ENCODE peak calls at places on chromosomes 12 and 14, in four cellular contexts. One of them, this sample, is unnamed.

GRCh38 chr14:41650802-41651201 is 44.1 kb downstream of the LRFN5 start:
- DNase-seq in prostate gland: no peak
- DNase-seq in gastrocnemius medialis: no peak
- DNase-seq in heart left ventricle: no peak
- DNase-seq in this sample: no peak

GRCh38 chr14:98890556-98891340 is 381.2 kb downstream of the BCL11B start:
- DNase-seq in prostate gland: peak
- DNase-seq in gastrocnemius medialis: no peak
- DNase-seq in heart left ventricle: no peak
- DNase-seq in this sample: no peak

GRCh38 chr14:29741909-29742401 is 185.7 kb downstream of the PRKD1 start:
- DNase-seq in prostate gland: no peak
- DNase-seq in gastrocnemius medialis: peak
- DNase-seq in heart left ventricle: peak
- DNase-seq in this sample: peak

GRCh38 chr12:97148941-97149559 is 242.0 kb downstream of the NEDD1 start:
- DNase-seq in prostate gland: peak
- DNase-seq in gastrocnemius medialis: no peak
- DNase-seq in heart left ventricle: peak
- DNase-seq in this sample: peak

GRCh38 chr14:34199585-34199984 is 248.7 kb upstream of the EGLN3 start:
- DNase-seq in prostate gland: no peak
- DNase-seq in gastrocnemius medialis: no peak
- DNase-seq in heart left ventricle: no peak
- DNase-seq in this sample: no peak

GRCh38 chr14:69376439-69376838 is 21.7 kb downstream of the ERH start:
- DNase-seq in prostate gland: no peak
- DNase-seq in gastrocnemius medialis: no peak
- DNase-seq in heart left ventricle: no peak
- DNase-seq in this sample: no peak

GRCh38 chr14:60585676-60586075 is 63.6 kb downstream of the SIX1 start:
- DNase-seq in prostate gland: no peak
- DNase-seq in gastrocnemius medialis: no peak
- DNase-seq in heart left ventricle: no peak
- DNase-seq in this sample: no peak

GRCh38 chr12:19648173-19648572 is 208.9 kb downstream of the AEBP2 start:
- DNase-seq in prostate gland: no peak
- DNase-seq in gastrocnemius medialis: no peak
- DNase-seq in heart left ventricle: no peak
- DNase-seq in this sample: no peak

GRCh38 chr12:1319215-1319614 is 275.2 kb downstream of the FBXL14 start:
- DNase-seq in prostate gland: no peak
- DNase-seq in gastrocnemius medialis: no peak
- DNase-seq in heart left ventricle: no peak
- DNase-seq in this sample: no peak

GRCh38 chr14:95527392-95528002 is 7.4 kb upstream of the GLRX5 start:
- DNase-seq in prostate gland: no peak
- DNase-seq in gastrocnemius medialis: peak
- DNase-seq in heart left ventricle: no peak
- DNase-seq in this sample: no peak

GRCh38 chr12:68291396-68292036 is 38.1 kb upstream of the IL22 start:
- DNase-seq in prostate gland: no peak
- DNase-seq in gastrocnemius medialis: no peak
- DNase-seq in heart left ventricle: no peak
- DNase-seq in this sample: no peak

GRCh38 chr12:43098766-43099550 is 453.0 kb downstream of the ADAMTS20 start:
- DNase-seq in prostate gland: no peak
- DNase-seq in gastrocnemius medialis: no peak
- DNase-seq in heart left ventricle: no peak
- DNase-seq in this sample: no peak

GRCh38 chr12:23753627-23754358 is 195.7 kb downstream of the SOX5 start:
- DNase-seq in prostate gland: no peak
- DNase-seq in gastrocnemius medialis: no peak
- DNase-seq in heart left ventricle: no peak
- DNase-seq in this sample: no peak

GRCh38 chr14:39229601-39230110 is 4.1 kb upstream of the MIA2 start:
- DNase-seq in prostate gland: no peak
- DNase-seq in gastrocnemius medialis: no peak
- DNase-seq in heart left ventricle: no peak
- DNase-seq in this sample: no peak

GRCh38 chr14:64581363-64581762 is 31.6 kb downstream of the PPP1R36 start:
- DNase-seq in prostate gland: no peak
- DNase-seq in gastrocnemius medialis: no peak
- DNase-seq in heart left ventricle: no peak
- DNase-seq in this sample: no peak

GRCh38 chr12:19443585-19443984 is 4.3 kb downstream of the AEBP2 start:
- DNase-seq in prostate gland: no peak
- DNase-seq in gastrocnemius medialis: no peak
- DNase-seq in heart left ventricle: no peak
- DNase-seq in this sample: no peak

GRCh38 chr14:75578786-75579781 is 664 bp downstream of the FLVCR2 start:
- DNase-seq in prostate gland: peak
- DNase-seq in gastrocnemius medialis: peak
- DNase-seq in heart left ventricle: no peak
- DNase-seq in this sample: peak

GRCh38 chr14:63268746-63269145 is 50.0 kb downstream of the GPHB5 start:
- DNase-seq in prostate gland: no peak
- DNase-seq in gastrocnemius medialis: no peak
- DNase-seq in heart left ventricle: no peak
- DNase-seq in this sample: no peak

GRCh38 chr12:84922721-84923120 is 10.1 kb upstream of the SLC6A15 start:
- DNase-seq in prostate gland: no peak
- DNase-seq in gastrocnemius medialis: no peak
- DNase-seq in heart left ventricle: no peak
- DNase-seq in this sample: no peak

GRCh38 chr14:101458536-101459391 is 102.5 kb upstream of the DIO3 start:
- DNase-seq in prostate gland: no peak
- DNase-seq in gastrocnemius medialis: no peak
- DNase-seq in heart left ventricle: no peak
- DNase-seq in this sample: no peak
- H3K4me3 ChIP-seq in prostate gland: peak
- H3K4me3 ChIP-seq in gastrocnemius medialis: peak
- H3K4me3 ChIP-seq in heart left ventricle: no peak
- H3K4me3 ChIP-seq in this sample: no peak

GRCh38 chr12:130582286-130582685 is 133.8 kb downstream of the RIMBP2 start:
- DNase-seq in prostate gland: no peak
- DNase-seq in gastrocnemius medialis: no peak
- DNase-seq in heart left ventricle: no peak
- DNase-seq in this sample: no peak
- TF ChIP-seq CTCF in prostate gland: no peak
- TF ChIP-seq CTCF in gastrocnemius medialis: no peak
- TF ChIP-seq CTCF in heart left ventricle: no peak
- TF ChIP-seq CTCF in this sample: no peak

DNA sequence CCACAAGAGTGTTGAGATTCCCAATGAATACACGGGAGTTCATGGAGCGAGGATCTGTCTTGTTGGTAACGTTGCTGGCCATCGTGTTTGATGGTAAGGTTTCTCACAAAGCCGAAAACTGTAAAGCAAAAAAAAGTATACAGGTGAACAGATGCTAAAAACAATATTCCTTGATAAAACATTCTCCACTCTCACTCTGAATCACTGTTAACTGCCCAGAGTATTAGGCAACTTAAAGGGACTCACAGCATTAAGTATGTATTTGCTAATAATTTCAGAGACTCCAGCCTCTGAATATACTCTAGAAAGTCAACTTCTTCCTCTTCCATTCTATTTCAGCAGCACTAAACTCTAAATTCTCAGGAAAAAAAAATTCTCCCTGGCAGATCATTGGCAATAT is 35.1 kb downstream of the HNRNPC start:
- DNase-seq in prostate gland: no peak
- DNase-seq in gastrocnemius medialis: no peak
- DNase-seq in heart left ventricle: no peak
- DNase-seq in this sample: no peak
- H3K4me3 ChIP-seq in prostate gland: no peak
- H3K4me3 ChIP-seq in gastrocnemius medialis: no peak
- H3K4me3 ChIP-seq in heart left ventricle: no peak
- H3K4me3 ChIP-seq in this sample: no peak

DNA sequence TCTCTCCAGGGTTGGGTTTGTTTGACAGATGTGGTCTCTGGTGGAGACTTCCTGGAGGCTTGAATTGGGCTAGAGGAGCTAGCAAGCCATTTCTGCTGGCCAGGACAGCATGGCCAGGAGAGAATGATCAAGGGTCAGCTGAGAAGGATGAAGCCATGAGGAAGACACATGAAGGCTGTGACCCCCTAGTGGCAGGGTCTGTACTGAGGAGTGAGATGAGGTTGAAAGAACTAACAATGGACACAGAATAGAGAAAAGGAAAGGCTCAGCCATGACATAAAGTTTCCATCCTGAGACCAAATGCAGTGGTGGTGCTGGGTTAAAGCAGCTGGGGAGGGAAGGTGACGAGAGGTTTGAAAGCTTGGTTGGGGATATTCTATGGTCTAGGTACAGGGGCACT is 89.9 kb downstream of the NT5DC3 start:
- DNase-seq in prostate gland: no peak
- DNase-seq in gastrocnemius medialis: no peak
- DNase-seq in heart left ventricle: no peak
- DNase-seq in this sample: no peak
- TF ChIP-seq CTCF in prostate gland: no peak
- TF ChIP-seq CTCF in gastrocnemius medialis: no peak
- TF ChIP-seq CTCF in heart left ventricle: no peak
- TF ChIP-seq CTCF in this sample: no peak

GRCh38 chr12:112198120-112198733 is 72.9 kb downstream of the TRAFD1 start:
- DNase-seq in prostate gland: peak
- DNase-seq in gastrocnemius medialis: no peak
- DNase-seq in heart left ventricle: peak
- DNase-seq in this sample: peak

GRCh38 chr12:112194601-112195247 is 69.4 kb downstream of the TRAFD1 start:
- DNase-seq in prostate gland: no peak
- DNase-seq in gastrocnemius medialis: no peak
- DNase-seq in heart left ventricle: no peak
- DNase-seq in this sample: no peak

GRCh38 chr12:112196476-112196875 is 71.1 kb downstream of the TRAFD1 start:
- DNase-seq in prostate gland: no peak
- DNase-seq in gastrocnemius medialis: no peak
- DNase-seq in heart left ventricle: no peak
- DNase-seq in this sample: no peak

DNA sequence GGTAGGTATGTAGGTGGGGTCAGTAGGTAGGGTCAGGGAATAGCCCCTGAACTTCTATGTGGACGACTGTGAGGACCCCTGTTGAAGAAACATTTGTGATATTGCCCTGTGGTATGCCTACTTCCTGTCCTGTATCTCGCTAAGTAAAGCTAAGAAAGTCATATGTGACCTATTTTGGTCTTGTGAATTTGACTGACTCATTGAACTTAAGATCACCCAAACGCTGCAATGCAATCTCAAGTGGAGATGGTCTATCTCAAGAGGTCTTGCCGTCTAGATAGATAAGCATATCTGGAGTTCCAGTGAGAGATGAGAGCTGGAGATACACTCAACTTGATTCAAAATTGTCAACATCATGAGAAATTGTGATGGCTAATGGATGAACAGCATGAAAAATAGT is 73.8 kb downstream of the TRAFD1 start:
- DNase-seq in prostate gland: no peak
- DNase-seq in gastrocnemius medialis: no peak
- DNase-seq in heart left ventricle: no peak
- DNase-seq in this sample: no peak
- H3K4me3 ChIP-seq in prostate gland: no peak
- H3K4me3 ChIP-seq in gastrocnemius medialis: no peak
- H3K4me3 ChIP-seq in heart left ventricle: no peak
- H3K4me3 ChIP-seq in this sample: no peak

GRCh38 chr14:23140389-23140788 is 21.3 kb upstream of the CEBPE start:
- DNase-seq in prostate gland: no peak
- DNase-seq in gastrocnemius medialis: no peak
- DNase-seq in heart left ventricle: no peak
- DNase-seq in this sample: no peak
- TF ChIP-seq CTCF in prostate gland: no peak
- TF ChIP-seq CTCF in gastrocnemius medialis: no peak
- TF ChIP-seq CTCF in heart left ventricle: no peak
- TF ChIP-seq CTCF in this sample: no peak

DNA sequence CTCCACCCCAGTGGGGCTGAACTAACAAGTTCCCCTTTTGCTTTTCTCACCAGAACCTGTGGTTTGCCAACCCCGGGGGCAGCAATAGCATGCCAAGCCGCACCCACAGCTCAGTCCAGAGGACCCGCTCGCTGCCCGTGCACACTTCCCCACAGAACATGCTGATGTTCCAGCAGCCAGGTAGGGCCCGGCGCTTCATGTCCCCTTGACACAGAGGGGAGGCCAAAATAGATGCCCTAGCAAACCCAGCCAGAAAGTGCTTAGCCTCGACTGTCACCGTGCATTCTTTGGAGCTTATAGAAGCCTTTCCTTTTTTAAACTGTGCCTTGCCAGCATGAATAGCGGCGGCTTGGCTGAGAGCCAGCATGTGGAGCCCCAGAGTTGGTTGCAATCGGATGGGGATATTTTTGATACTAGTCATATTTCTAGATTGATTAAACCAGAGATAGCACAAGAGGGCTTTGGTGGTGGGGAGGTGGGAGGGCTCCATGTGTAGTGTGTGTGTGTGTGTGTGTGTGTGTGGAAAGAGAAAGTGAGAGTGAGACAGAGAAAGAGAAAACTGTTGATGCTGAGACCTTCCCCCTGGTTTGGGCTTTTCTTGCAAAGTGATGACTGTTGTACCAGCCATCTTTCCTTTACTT is 126.1 kb downstream of the GCH1 start:
- DNase-seq in prostate gland: no peak
- DNase-seq in gastrocnemius medialis: peak
- DNase-seq in heart left ventricle: peak
- DNase-seq in this sample: no peak
- H3K4me3 ChIP-seq in prostate gland: no peak
- H3K4me3 ChIP-seq in gastrocnemius medialis: no peak
- H3K4me3 ChIP-seq in heart left ventricle: no peak
- H3K4me3 ChIP-seq in this sample: no peak

GRCh38 chr14:79274641-79275366 is 936.5 kb downstream of the DIO2 start:
- DNase-seq in prostate gland: no peak
- DNase-seq in gastrocnemius medialis: no peak
- DNase-seq in heart left ventricle: no peak
- DNase-seq in this sample: no peak
- TF ChIP-seq CTCF in prostate gland: no peak
- TF ChIP-seq CTCF in gastrocnemius medialis: no peak
- TF ChIP-seq CTCF in heart left ventricle: no peak
- TF ChIP-seq CTCF in this sample: peak

GRCh38 chr12:12611512-12612306 is at the start of gene CREBL2:
- DNase-seq in prostate gland: peak
- DNase-seq in gastrocnemius medialis: peak
- DNase-seq in heart left ventricle: peak
- DNase-seq in this sample: peak
- H3K4me3 ChIP-seq in prostate gland: peak
- H3K4me3 ChIP-seq in gastrocnemius medialis: peak
- H3K4me3 ChIP-seq in heart left ventricle: peak
- H3K4me3 ChIP-seq in this sample: peak

GRCh38 chr14:102486513-102487203 is 22.9 kb downstream of the ANKRD9 start:
- DNase-seq in prostate gland: no peak
- DNase-seq in gastrocnemius medialis: no peak
- DNase-seq in heart left ventricle: no peak
- DNase-seq in this sample: no peak

GRCh38 chr14:102481791-102482238 is 27.8 kb downstream of the ANKRD9 start:
- DNase-seq in prostate gland: peak
- DNase-seq in gastrocnemius medialis: no peak
- DNase-seq in heart left ventricle: no peak
- DNase-seq in this sample: peak

GRCh38 chr14:102487204-102487577 is 22.4 kb downstream of the ANKRD9 start:
- DNase-seq in prostate gland: no peak
- DNase-seq in gastrocnemius medialis: no peak
- DNase-seq in heart left ventricle: no peak
- DNase-seq in this sample: no peak

GRCh38 chr14:102484316-102484715 is 25.3 kb downstream of the ANKRD9 start:
- DNase-seq in prostate gland: no peak
- DNase-seq in gastrocnemius medialis: no peak
- DNase-seq in heart left ventricle: no peak
- DNase-seq in this sample: no peak

GRCh38 chr14:102485693-102486512 is 23.7 kb downstream of the ANKRD9 start:
- DNase-seq in prostate gland: no peak
- DNase-seq in gastrocnemius medialis: peak
- DNase-seq in heart left ventricle: no peak
- DNase-seq in this sample: no peak
- TF ChIP-seq CTCF in prostate gland: no peak
- TF ChIP-seq CTCF in gastrocnemius medialis: no peak
- TF ChIP-seq CTCF in heart left ventricle: no peak
- TF ChIP-seq CTCF in this sample: no peak

This sample was measured in LNCaP clone FGC.